ENCODE peak calls at places on chromosomes 1 and 21, in eight cellular contexts. One of them, this sample, is unnamed.

GRCh38 chr1:242623118-242623517 is 98.6 kb upstream of the PLD5 start:
- DNase-seq in H9: no peak
- DNase-seq in H1: no peak
- DNase-seq in IMR-90: no peak
- DNase-seq in fibroblast of lung: no peak
- DNase-seq in OCI-LY7: no peak
- DNase-seq in neural progenitor cell: no peak
- DNase-seq in K562: no peak
- DNase-seq in this sample: no peak

GRCh38 chr1:228152097-228152917 is 2.6 kb downstream of the GJC2 start:
- DNase-seq in H9: no peak
- DNase-seq in H1: no peak
- DNase-seq in IMR-90: no peak
- DNase-seq in fibroblast of lung: no peak
- DNase-seq in OCI-LY7: no peak
- DNase-seq in neural progenitor cell: no peak
- DNase-seq in K562: no peak
- DNase-seq in this sample: no peak

GRCh38 chr1:175679931-175680652 is 63.3 kb downstream of the TNR start:
- DNase-seq in H9: no peak
- DNase-seq in H1: no peak
- DNase-seq in IMR-90: no peak
- DNase-seq in fibroblast of lung: no peak
- DNase-seq in OCI-LY7: peak; percentile 62
- DNase-seq in neural progenitor cell: no peak
- DNase-seq in K562: no peak
- DNase-seq in this sample: no peak

GRCh38 chr1:156376146-156376545 is 7.1 kb downstream of the RHBG start:
- DNase-seq in H9: no peak
- DNase-seq in H1: no peak
- DNase-seq in IMR-90: peak; percentile 32
- DNase-seq in fibroblast of lung: peak; percentile 9
- DNase-seq in OCI-LY7: no peak
- DNase-seq in neural progenitor cell: no peak
- DNase-seq in K562: no peak
- DNase-seq in this sample: no peak

GRCh38 chr1:8089535-8090228 is 63.6 kb upstream of the ERRFI1 start:
- DNase-seq in H9: no peak
- DNase-seq in H1: no peak
- DNase-seq in IMR-90: peak; percentile 66
- DNase-seq in fibroblast of lung: peak; percentile 24
- DNase-seq in OCI-LY7: no peak
- DNase-seq in neural progenitor cell: no peak
- DNase-seq in K562: no peak
- DNase-seq in this sample: no peak

GRCh38 chr1:202270871-202271326 is 70.8 kb downstream of the UBE2T start:
- DNase-seq in H9: peak; percentile 14
- DNase-seq in H1: peak; percentile 41
- DNase-seq in IMR-90: no peak
- DNase-seq in fibroblast of lung: no peak
- DNase-seq in OCI-LY7: no peak
- DNase-seq in neural progenitor cell: peak; percentile 30
- DNase-seq in K562: no peak
- DNase-seq in this sample: no peak

GRCh38 chr1:65687435-65688214 is 105.1 kb upstream of the PDE4B start:
- DNase-seq in H9: peak; percentile 78
- DNase-seq in H1: peak; percentile 95
- DNase-seq in IMR-90: peak; percentile 60
- DNase-seq in fibroblast of lung: peak; percentile 75
- DNase-seq in OCI-LY7: peak; percentile 61
- DNase-seq in neural progenitor cell: peak; percentile 80
- DNase-seq in K562: peak; percentile 85
- DNase-seq in this sample: peak; percentile 9

GRCh38 chr21:33875026-33875695 is 40.4 kb downstream of the ATP5PO start:
- DNase-seq in H9: no peak
- DNase-seq in H1: no peak
- DNase-seq in IMR-90: no peak
- DNase-seq in fibroblast of lung: no peak
- DNase-seq in OCI-LY7: no peak
- DNase-seq in neural progenitor cell: no peak
- DNase-seq in K562: no peak
- DNase-seq in this sample: no peak

GRCh38 chr1:198699167-198700015 is 60.6 kb downstream of the PTPRC start:
- DNase-seq in H9: peak; percentile 77
- DNase-seq in H1: peak; percentile 79
- DNase-seq in IMR-90: peak; percentile 28
- DNase-seq in fibroblast of lung: peak; percentile 28
- DNase-seq in OCI-LY7: no peak
- DNase-seq in neural progenitor cell: peak; percentile 70
- DNase-seq in K562: peak; percentile 20
- DNase-seq in this sample: no peak

GRCh38 chr21:41659791-41660560 is 106.9 kb downstream of the RIPK4 start:
- DNase-seq in H9: no peak
- DNase-seq in H1: no peak
- DNase-seq in IMR-90: peak; percentile 24
- DNase-seq in fibroblast of lung: peak; percentile 37
- DNase-seq in OCI-LY7: no peak
- DNase-seq in neural progenitor cell: no peak
- DNase-seq in K562: peak; percentile 28
- DNase-seq in this sample: no peak

GRCh38 chr1:6958407-6958806 is 173.2 kb downstream of the CAMTA1 start:
- DNase-seq in H9: no peak
- DNase-seq in H1: no peak
- DNase-seq in IMR-90: peak; percentile 18
- DNase-seq in fibroblast of lung: peak; percentile 53
- DNase-seq in OCI-LY7: no peak
- DNase-seq in neural progenitor cell: no peak
- DNase-seq in K562: no peak
- DNase-seq in this sample: no peak

GRCh38 chr21:34128674-34129038 is 55.3 kb downstream of the MRPS6 start:
- DNase-seq in H9: no peak
- DNase-seq in H1: no peak
- DNase-seq in IMR-90: no peak
- DNase-seq in fibroblast of lung: no peak
- DNase-seq in OCI-LY7: no peak
- DNase-seq in neural progenitor cell: no peak
- DNase-seq in K562: no peak
- DNase-seq in this sample: no peak

GRCh38 chr1:100882622-100883186 is 11.9 kb downstream of the EXTL2 start:
- DNase-seq in H9: no peak
- DNase-seq in H1: no peak
- DNase-seq in IMR-90: no peak
- DNase-seq in fibroblast of lung: no peak
- DNase-seq in OCI-LY7: no peak
- DNase-seq in neural progenitor cell: no peak
- DNase-seq in K562: no peak
- DNase-seq in this sample: no peak

GRCh38 chr1:3128431-3129132 is 59.6 kb downstream of the PRDM16 start:
- DNase-seq in H9: no peak
- DNase-seq in H1: no peak
- DNase-seq in IMR-90: no peak
- DNase-seq in fibroblast of lung: no peak
- DNase-seq in OCI-LY7: no peak
- DNase-seq in neural progenitor cell: no peak
- DNase-seq in K562: no peak
- DNase-seq in this sample: no peak

GRCh38 chr1:27451346-27451745 is 38.6 kb downstream of the WASF2 start:
- DNase-seq in H9: no peak
- DNase-seq in H1: no peak
- DNase-seq in IMR-90: no peak
- DNase-seq in fibroblast of lung: no peak
- DNase-seq in OCI-LY7: peak; percentile 29
- DNase-seq in neural progenitor cell: no peak
- DNase-seq in K562: no peak
- DNase-seq in this sample: no peak

GRCh38 chr1:151006331-151007052 is at the start of gene MINDY1:
- DNase-seq in H9: peak; percentile 84
- DNase-seq in H1: peak; percentile 67
- DNase-seq in IMR-90: peak; percentile 89
- DNase-seq in fibroblast of lung: peak; percentile 89
- DNase-seq in OCI-LY7: peak; percentile 69
- DNase-seq in neural progenitor cell: peak; percentile 90
- DNase-seq in K562: peak; percentile 67
- DNase-seq in this sample: peak; percentile 30

GRCh38 chr21:38914531-38915385 is 109.0 kb downstream of the ETS2 start:
- DNase-seq in H9: peak; percentile 64
- DNase-seq in H1: peak; percentile 51
- DNase-seq in IMR-90: peak; percentile 29
- DNase-seq in fibroblast of lung: no peak
- DNase-seq in OCI-LY7: no peak
- DNase-seq in neural progenitor cell: no peak
- DNase-seq in K562: no peak
- DNase-seq in this sample: no peak

GRCh38 chr1:192158181-192158580 is at the start of gene RGS18:
- DNase-seq in H9: no peak
- DNase-seq in H1: no peak
- DNase-seq in IMR-90: peak; percentile 84
- DNase-seq in fibroblast of lung: peak; percentile 81
- DNase-seq in OCI-LY7: peak; percentile 17
- DNase-seq in neural progenitor cell: no peak
- DNase-seq in K562: no peak
- DNase-seq in this sample: no peak

GRCh38 chr1:67648582-67649326 is 36.2 kb upstream of the GADD45A start:
- DNase-seq in H9: peak; percentile 41
- DNase-seq in H1: no peak
- DNase-seq in IMR-90: no peak
- DNase-seq in fibroblast of lung: no peak
- DNase-seq in OCI-LY7: no peak
- DNase-seq in neural progenitor cell: no peak
- DNase-seq in K562: peak; percentile 33
- DNase-seq in this sample: no peak

DNA sequence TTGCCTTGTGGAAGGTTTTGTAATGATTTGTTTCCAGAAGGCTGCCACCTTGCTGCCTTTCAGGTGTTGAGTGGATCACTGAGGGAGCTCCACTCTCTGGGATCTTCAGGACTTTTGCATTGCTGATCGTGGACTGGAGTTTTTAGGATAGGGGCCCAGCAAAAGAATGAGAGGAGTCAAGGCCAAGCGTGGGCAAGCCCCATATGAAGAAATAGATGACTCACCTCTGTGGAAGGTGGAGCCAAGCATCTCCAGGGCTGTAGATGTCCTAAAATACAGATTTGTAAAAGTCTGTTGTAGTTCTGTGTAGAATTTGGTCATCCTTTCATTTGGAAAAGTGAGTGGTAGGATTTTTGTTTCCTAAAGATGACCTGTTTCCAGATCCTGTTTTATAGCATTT is 67.0 kb downstream of the ST3GAL3 start:
- DNase-seq in H9: no peak
- DNase-seq in H1: no peak
- DNase-seq in IMR-90: peak; percentile 84
- DNase-seq in fibroblast of lung: peak; percentile 76
- DNase-seq in OCI-LY7: no peak
- DNase-seq in neural progenitor cell: no peak
- DNase-seq in K562: peak; percentile 35
- DNase-seq in this sample: no peak
- H3K4me2 ChIP-seq in H9: no peak overlapping the region
- H3K4me2 ChIP-seq in H1: no peak overlapping the region
- H3K4me2 ChIP-seq in IMR-90: no peak overlapping the region
- H3K4me2 ChIP-seq in fibroblast of lung: peak overlapping the region; percentile 48
- H3K4me2 ChIP-seq in OCI-LY7: no peak overlapping the region
- H3K4me2 ChIP-seq in neural progenitor cell: no peak overlapping the region
- H3K4me2 ChIP-seq in K562: no peak overlapping the region
- H3K4me2 ChIP-seq in this sample: peak overlapping the region; percentile 59

GRCh38 chr1:231422798-231423309 is 767 bp upstream of the EGLN1 start:
- DNase-seq in H9: no peak
- DNase-seq in H1: no peak
- DNase-seq in IMR-90: no peak
- DNase-seq in fibroblast of lung: no peak
- DNase-seq in OCI-LY7: no peak
- DNase-seq in neural progenitor cell: no peak
- DNase-seq in K562: no peak
- DNase-seq in this sample: no peak

GRCh38 chr1:231421616-231421970 is 494 bp downstream of the EGLN1 start:
- DNase-seq in H9: peak; percentile 47
- DNase-seq in H1: peak; percentile 71
- DNase-seq in IMR-90: peak; percentile 43
- DNase-seq in fibroblast of lung: peak; percentile 42
- DNase-seq in OCI-LY7: peak; percentile 74
- DNase-seq in neural progenitor cell: no peak
- DNase-seq in K562: no peak
- DNase-seq in this sample: no peak

GRCh38 chr1:231423648-231424047 is 1.6 kb upstream of the EGLN1 start:
- DNase-seq in H9: no peak
- DNase-seq in H1: no peak
- DNase-seq in IMR-90: no peak
- DNase-seq in fibroblast of lung: no peak
- DNase-seq in OCI-LY7: no peak
- DNase-seq in neural progenitor cell: no peak
- DNase-seq in K562: no peak
- DNase-seq in this sample: no peak

GRCh38 chr1:231420959-231421615 is 1.0 kb downstream of the EGLN1 start:
- DNase-seq in H9: peak; percentile 64
- DNase-seq in H1: peak; percentile 69
- DNase-seq in IMR-90: peak; percentile 48
- DNase-seq in fibroblast of lung: peak; percentile 47
- DNase-seq in OCI-LY7: peak; percentile 75
- DNase-seq in neural progenitor cell: peak; percentile 66
- DNase-seq in K562: peak; percentile 72
- DNase-seq in this sample: no peak

GRCh38 chr1:231421971-231422797 is at the start of gene EGLN1:
- DNase-seq in H9: peak; percentile 76
- DNase-seq in H1: peak; percentile 82
- DNase-seq in IMR-90: peak; percentile 88
- DNase-seq in fibroblast of lung: peak; percentile 89
- DNase-seq in OCI-LY7: peak; percentile 89
- DNase-seq in neural progenitor cell: peak; percentile 93
- DNase-seq in K562: peak; percentile 96
- DNase-seq in this sample: no peak
- TF ChIP-seq CTCF in H9: peak; percentile 48
- TF ChIP-seq CTCF in H1: peak; percentile 49
- TF ChIP-seq CTCF in IMR-90: peak; percentile 38
- TF ChIP-seq CTCF in fibroblast of lung: peak; percentile 9
- TF ChIP-seq CTCF in OCI-LY7: peak; percentile 48
- TF ChIP-seq CTCF in neural progenitor cell: peak; percentile 49
- TF ChIP-seq CTCF in K562: peak; percentile 74
- TF ChIP-seq CTCF in this sample: peak; percentile 64

DNA sequence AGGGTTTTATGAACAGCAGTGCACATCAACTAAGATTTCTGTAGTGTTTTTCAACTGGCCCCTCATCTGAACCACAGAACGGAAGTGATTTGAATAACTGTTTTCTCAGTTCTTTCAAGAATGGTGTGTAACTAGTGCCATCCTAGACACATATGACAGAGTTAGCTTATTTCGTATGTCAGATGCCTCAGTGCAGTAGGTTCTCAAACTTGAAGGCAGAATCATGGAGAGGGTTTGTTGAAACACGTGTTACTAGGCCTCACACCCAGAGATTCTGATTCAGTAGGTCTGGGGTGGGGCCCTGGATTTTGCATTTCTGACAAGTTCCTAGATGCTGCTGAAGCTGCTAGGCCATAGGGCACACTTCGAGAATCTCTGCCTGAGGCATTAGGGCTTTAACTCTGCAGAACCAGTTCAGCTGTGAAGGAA is 49.0 kb downstream of the SCCPDH start:
- DNase-seq in H9: no peak
- DNase-seq in H1: no peak
- DNase-seq in IMR-90: no peak
- DNase-seq in fibroblast of lung: no peak
- DNase-seq in OCI-LY7: peak; percentile 85
- DNase-seq in neural progenitor cell: no peak
- DNase-seq in K562: no peak
- DNase-seq in this sample: no peak
- H3K4me2 ChIP-seq in H9: no peak overlapping the region
- H3K4me2 ChIP-seq in H1: no peak overlapping the region
- H3K4me2 ChIP-seq in IMR-90: no peak overlapping the region
- H3K4me2 ChIP-seq in fibroblast of lung: no peak overlapping the region
- H3K4me2 ChIP-seq in OCI-LY7: peak overlapping the region; percentile 78
- H3K4me2 ChIP-seq in neural progenitor cell: no peak overlapping the region
- H3K4me2 ChIP-seq in K562: no peak overlapping the region
- H3K4me2 ChIP-seq in this sample: no peak overlapping the region

GRCh38 chr1:172745014-172745413 is 86.1 kb downstream of the FASLG start:
- DNase-seq in H9: no peak
- DNase-seq in H1: no peak
- DNase-seq in IMR-90: peak; percentile 89
- DNase-seq in fibroblast of lung: peak; percentile 96
- DNase-seq in OCI-LY7: peak; percentile 85
- DNase-seq in neural progenitor cell: peak; percentile 67
- DNase-seq in K562: peak; percentile 37
- DNase-seq in this sample: no peak
- TF ChIP-seq CTCF in H9: peak; percentile 75
- TF ChIP-seq CTCF in H1: peak; percentile 75
- TF ChIP-seq CTCF in IMR-90: peak; percentile 85
- TF ChIP-seq CTCF in fibroblast of lung: peak; percentile 70
- TF ChIP-seq CTCF in OCI-LY7: peak; percentile 92
- TF ChIP-seq CTCF in neural progenitor cell: peak; percentile 75
- TF ChIP-seq CTCF in K562: peak; percentile 88
- TF ChIP-seq CTCF in this sample: peak; percentile 76

This sample was measured in keratinocyte.